ENCODE peak calls at places on chromosomes 5 and 9, in seven cellular contexts. One of them, this sample, is unnamed.

GRCh38 chr9:109248133-109248581 is 72.7 kb downstream of the EPB41L4B start:
- DNase-seq in spleen: no peak
- DNase-seq in adrenal gland: peak
- DNase-seq in transverse colon: no peak
- DNase-seq in A549: peak
- DNase-seq in sigmoid colon: no peak
- DNase-seq in stomach: no peak
- DNase-seq in this sample: no peak

GRCh38 chr9:92608221-92609141 is 61.5 kb downstream of the IPPK start:
- DNase-seq in spleen: no peak
- DNase-seq in adrenal gland: no peak
- DNase-seq in transverse colon: no peak
- DNase-seq in A549: no peak
- DNase-seq in sigmoid colon: no peak
- DNase-seq in stomach: no peak
- DNase-seq in this sample: no peak

GRCh38 chr9:38362912-38363588 is 29.5 kb upstream of the ALDH1B1 start:
- DNase-seq in spleen: no peak
- DNase-seq in adrenal gland: peak
- DNase-seq in transverse colon: peak
- DNase-seq in A549: peak
- DNase-seq in sigmoid colon: no peak
- DNase-seq in stomach: peak
- DNase-seq in this sample: peak

GRCh38 chr9:125768803-125769202 is 21.6 kb downstream of the PBX3 start:
- DNase-seq in spleen: no peak
- DNase-seq in adrenal gland: no peak
- DNase-seq in transverse colon: no peak
- DNase-seq in A549: no peak
- DNase-seq in sigmoid colon: no peak
- DNase-seq in stomach: no peak
- DNase-seq in this sample: no peak

GRCh38 chr9:37146372-37146771 is 26.0 kb downstream of the ZCCHC7 start:
- DNase-seq in spleen: no peak
- DNase-seq in adrenal gland: no peak
- DNase-seq in transverse colon: no peak
- DNase-seq in A549: no peak
- DNase-seq in sigmoid colon: no peak
- DNase-seq in stomach: no peak
- DNase-seq in this sample: no peak

GRCh38 chr5:172503925-172504730 is 49.8 kb upstream of the SH3PXD2B start:
- DNase-seq in spleen: peak
- DNase-seq in adrenal gland: peak
- DNase-seq in transverse colon: peak
- DNase-seq in A549: no peak
- DNase-seq in sigmoid colon: peak
- DNase-seq in stomach: no peak
- DNase-seq in this sample: peak

GRCh38 chr9:21993893-21994525 is at the start of gene CDKN2A:
- DNase-seq in spleen: peak
- DNase-seq in adrenal gland: peak
- DNase-seq in transverse colon: peak
- DNase-seq in A549: no peak
- DNase-seq in sigmoid colon: no peak
- DNase-seq in stomach: peak
- DNase-seq in this sample: no peak

GRCh38 chr9:118882674-118883073 is 486.6 kb downstream of the BRINP1 start:
- DNase-seq in spleen: no peak
- DNase-seq in adrenal gland: no peak
- DNase-seq in transverse colon: no peak
- DNase-seq in A549: peak
- DNase-seq in sigmoid colon: no peak
- DNase-seq in stomach: no peak
- DNase-seq in this sample: no peak

GRCh38 chr9:134364391-134365114 is 38.3 kb downstream of the RXRA start:
- DNase-seq in spleen: no peak
- DNase-seq in adrenal gland: no peak
- DNase-seq in transverse colon: no peak
- DNase-seq in A549: no peak
- DNase-seq in sigmoid colon: no peak
- DNase-seq in stomach: no peak
- DNase-seq in this sample: no peak
- TF ChIP-seq CTCF in spleen: peak
- TF ChIP-seq CTCF in adrenal gland: no peak
- TF ChIP-seq CTCF in transverse colon: no peak
- TF ChIP-seq CTCF in A549: no peak
- TF ChIP-seq CTCF in sigmoid colon: no peak
- TF ChIP-seq CTCF in stomach: no peak
- TF ChIP-seq CTCF in this sample: no peak

DNA sequence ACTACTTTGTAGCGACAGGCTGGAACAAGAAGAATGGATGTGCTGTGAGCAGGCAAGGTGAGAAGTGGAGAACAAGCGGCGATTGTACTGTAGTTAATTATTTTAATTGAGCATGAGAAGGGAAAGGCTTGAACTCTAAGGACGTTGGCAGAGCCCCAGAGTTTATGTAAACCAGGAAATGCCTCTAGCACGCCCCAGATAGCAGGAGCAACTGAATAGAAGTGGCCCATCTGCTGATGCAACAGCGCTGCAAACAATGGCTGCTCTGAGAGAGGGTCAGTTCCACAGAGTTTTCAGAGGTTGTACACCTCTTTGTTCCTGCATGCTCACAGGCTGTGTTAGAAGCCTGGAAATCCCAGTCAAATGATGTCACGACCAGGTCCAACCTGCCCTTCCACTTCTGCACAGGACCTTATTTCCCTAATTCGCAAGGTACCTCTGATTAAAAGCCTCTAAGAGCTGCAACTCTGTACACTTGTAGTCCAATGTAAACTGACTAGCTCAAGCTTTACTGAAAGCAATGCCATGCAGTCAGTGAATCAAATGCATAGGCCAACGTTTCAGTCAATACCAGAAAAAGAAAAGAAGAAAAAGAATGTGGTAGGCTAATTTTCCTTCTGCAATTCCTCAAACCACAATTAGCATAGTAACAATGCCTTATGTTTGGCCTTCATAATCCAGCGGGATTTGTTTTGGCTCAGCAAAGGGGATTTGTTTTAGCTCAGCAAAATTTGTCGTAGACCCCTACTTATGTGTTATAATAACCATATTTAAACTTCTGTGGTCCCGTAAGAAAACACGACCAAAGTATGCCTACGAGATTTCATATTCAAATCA is 119.6 kb upstream of the RETREG1 start:
- DNase-seq in spleen: no peak
- DNase-seq in adrenal gland: no peak
- DNase-seq in transverse colon: peak
- DNase-seq in A549: no peak
- DNase-seq in sigmoid colon: no peak
- DNase-seq in stomach: peak
- DNase-seq in this sample: peak
- TF ChIP-seq POLR2A in spleen: no peak
- TF ChIP-seq POLR2A in adrenal gland: no peak
- TF ChIP-seq POLR2A in transverse colon: peak
- TF ChIP-seq POLR2A in A549: no peak
- TF ChIP-seq POLR2A in sigmoid colon: no peak
- TF ChIP-seq POLR2A in stomach: no peak
- TF ChIP-seq POLR2A in this sample: no peak

GRCh38 chr5:149581931-149582768 is 852 bp downstream of the ARHGEF37 start:
- DNase-seq in spleen: no peak
- DNase-seq in adrenal gland: no peak
- DNase-seq in transverse colon: peak
- DNase-seq in A549: no peak
- DNase-seq in sigmoid colon: no peak
- DNase-seq in stomach: peak
- DNase-seq in this sample: peak
- H3K4me3 ChIP-seq in spleen: peak
- H3K4me3 ChIP-seq in adrenal gland: no peak
- H3K4me3 ChIP-seq in transverse colon: peak
- H3K4me3 ChIP-seq in A549: peak
- H3K4me3 ChIP-seq in sigmoid colon: peak
- H3K4me3 ChIP-seq in stomach: peak
- H3K4me3 ChIP-seq in this sample: peak

DNA sequence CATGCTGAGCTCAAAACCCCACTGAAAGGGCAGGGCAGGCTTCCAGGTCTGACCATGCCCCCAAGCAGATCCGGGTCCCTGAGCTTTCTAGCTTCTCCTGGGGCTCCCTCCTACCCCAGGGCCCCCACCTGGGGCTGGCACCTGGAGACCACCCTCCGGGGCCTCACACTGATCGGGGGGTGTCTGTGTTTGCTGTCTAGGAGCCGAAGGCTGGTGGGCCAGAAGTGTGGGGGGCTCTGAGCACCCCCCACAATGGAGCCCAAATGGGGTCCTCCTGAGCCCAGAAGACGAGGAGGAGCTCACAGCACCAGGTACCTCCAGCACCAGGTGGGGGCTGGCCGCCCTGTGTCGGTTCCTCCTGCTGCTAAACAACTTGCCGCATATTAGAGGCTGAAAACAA is 39.8 kb downstream of the LAMC3 start:
- DNase-seq in spleen: no peak
- DNase-seq in adrenal gland: no peak
- DNase-seq in transverse colon: no peak
- DNase-seq in A549: no peak
- DNase-seq in sigmoid colon: no peak
- DNase-seq in stomach: no peak
- DNase-seq in this sample: no peak
- TF ChIP-seq CTCF in spleen: no peak
- TF ChIP-seq CTCF in adrenal gland: no peak
- TF ChIP-seq CTCF in transverse colon: no peak
- TF ChIP-seq CTCF in A549: no peak
- TF ChIP-seq CTCF in sigmoid colon: no peak
- TF ChIP-seq CTCF in stomach: no peak
- TF ChIP-seq CTCF in this sample: no peak

GRCh38 chr9:131720330-131720729 is 19.5 kb downstream of the RAPGEF1 start:
- DNase-seq in spleen: no peak
- DNase-seq in adrenal gland: no peak
- DNase-seq in transverse colon: peak
- DNase-seq in A549: no peak
- DNase-seq in sigmoid colon: no peak
- DNase-seq in stomach: no peak
- DNase-seq in this sample: no peak
- TF ChIP-seq POLR2A in spleen: no peak
- TF ChIP-seq POLR2A in adrenal gland: no peak
- TF ChIP-seq POLR2A in transverse colon: no peak
- TF ChIP-seq POLR2A in A549: no peak
- TF ChIP-seq POLR2A in sigmoid colon: no peak
- TF ChIP-seq POLR2A in stomach: no peak
- TF ChIP-seq POLR2A in this sample: no peak

DNA sequence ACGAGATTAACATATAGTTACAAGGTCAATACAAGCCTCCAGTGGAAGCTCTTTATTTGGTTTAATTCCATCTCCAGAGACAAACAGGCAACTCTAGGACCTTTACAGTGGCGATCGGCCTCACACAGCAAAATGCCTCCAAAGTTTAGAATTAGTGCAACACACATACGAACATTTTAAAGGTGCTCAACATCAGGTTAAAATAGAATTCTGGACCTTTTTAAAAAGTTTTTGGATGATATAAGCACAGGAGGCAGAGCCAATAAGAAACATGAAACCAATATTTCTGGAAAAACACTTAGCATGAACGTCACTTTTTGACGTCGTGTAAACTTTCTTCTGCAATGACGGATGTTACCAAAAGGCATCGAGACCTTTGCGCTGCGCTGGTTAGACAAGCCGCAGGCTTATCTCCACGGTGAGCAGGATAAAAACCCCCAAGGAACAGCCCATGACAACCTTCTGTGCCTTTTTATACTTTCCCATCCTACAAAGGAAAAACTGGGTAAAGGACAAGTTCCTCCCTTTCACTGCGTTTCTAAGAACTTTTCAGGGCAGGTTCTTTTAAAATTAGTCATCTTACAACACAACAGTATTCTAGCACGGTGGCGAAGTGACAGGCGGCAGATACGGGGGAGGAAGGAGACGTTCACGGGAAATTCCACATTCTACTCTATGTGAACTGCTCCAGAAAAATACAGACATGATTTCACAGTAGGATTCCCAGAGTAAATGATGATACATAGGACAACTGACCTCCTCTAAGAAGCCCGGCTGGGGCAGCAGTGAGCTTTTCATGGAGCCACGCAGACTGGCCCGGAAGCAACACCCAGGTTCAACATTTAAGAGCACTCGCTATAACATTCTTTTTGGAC is 52.2 kb downstream of the USP20 start:
- DNase-seq in spleen: peak
- DNase-seq in adrenal gland: no peak
- DNase-seq in transverse colon: peak
- DNase-seq in A549: no peak
- DNase-seq in sigmoid colon: no peak
- DNase-seq in stomach: no peak
- DNase-seq in this sample: no peak
- H3K4me3 ChIP-seq in spleen: peak
- H3K4me3 ChIP-seq in adrenal gland: no peak
- H3K4me3 ChIP-seq in transverse colon: no peak
- H3K4me3 ChIP-seq in A549: no peak
- H3K4me3 ChIP-seq in sigmoid colon: no peak
- H3K4me3 ChIP-seq in stomach: peak
- H3K4me3 ChIP-seq in this sample: no peak

This sample was measured in prostate gland.